ENCODE peak calls at places on chromosome 10, in six cellular contexts. One of them, this sample, is unnamed.

GRCh38 chr10:104328636-104328915 is 9.7 kb downstream of the ITPRIP start:
- DNase-seq in T1000: no peak
- DNase-seq in NCI-H1417: no peak
- DNase-seq in HEK293T: no peak
- DNase-seq in G401: no peak
- DNase-seq in non-pigmented ciliary epithelial cell: no peak
- DNase-seq in this sample: no peak

GRCh38 chr10:61284222-61284890 is 168.8 kb downstream of the TMEM26 start:
- DNase-seq in T1000: no peak
- DNase-seq in NCI-H1417: peak
- DNase-seq in HEK293T: peak
- DNase-seq in G401: peak
- DNase-seq in non-pigmented ciliary epithelial cell: peak
- DNase-seq in this sample: peak

GRCh38 chr10:43136995-43137700 is 1.1 kb upstream of the CSGALNACT2 start:
- DNase-seq in T1000: no peak
- DNase-seq in NCI-H1417: no peak
- DNase-seq in HEK293T: no peak
- DNase-seq in G401: no peak
- DNase-seq in non-pigmented ciliary epithelial cell: no peak
- DNase-seq in this sample: no peak

GRCh38 chr10:114987995-114988394 is 50.0 kb downstream of the TRUB1 start:
- DNase-seq in T1000: no peak
- DNase-seq in NCI-H1417: no peak
- DNase-seq in HEK293T: no peak
- DNase-seq in G401: no peak
- DNase-seq in non-pigmented ciliary epithelial cell: peak
- DNase-seq in this sample: no peak

GRCh38 chr10:22874189-22874854 is 53.5 kb upstream of the ARMC3 start:
- DNase-seq in T1000: no peak
- DNase-seq in NCI-H1417: peak
- DNase-seq in HEK293T: no peak
- DNase-seq in G401: no peak
- DNase-seq in non-pigmented ciliary epithelial cell: no peak
- DNase-seq in this sample: no peak

GRCh38 chr10:35340975-35341374 is 4.7 kb downstream of the CCNY start:
- DNase-seq in T1000: no peak
- DNase-seq in NCI-H1417: no peak
- DNase-seq in HEK293T: no peak
- DNase-seq in G401: no peak
- DNase-seq in non-pigmented ciliary epithelial cell: no peak
- DNase-seq in this sample: no peak

GRCh38 chr10:112140110-112140755 is 43.3 kb downstream of the GPAM start:
- DNase-seq in T1000: peak
- DNase-seq in NCI-H1417: peak
- DNase-seq in HEK293T: peak
- DNase-seq in G401: peak
- DNase-seq in non-pigmented ciliary epithelial cell: no peak
- DNase-seq in this sample: peak

GRCh38 chr10:47349516-47349915 is 1.4 kb downstream of the RBP3 start:
- DNase-seq in T1000: no peak
- DNase-seq in NCI-H1417: no peak
- DNase-seq in HEK293T: no peak
- DNase-seq in G401: no peak
- DNase-seq in non-pigmented ciliary epithelial cell: no peak
- DNase-seq in this sample: no peak

GRCh38 chr10:77531441-77532001 is 106.1 kb downstream of the KCNMA1 start:
- DNase-seq in T1000: peak
- DNase-seq in NCI-H1417: peak
- DNase-seq in HEK293T: peak
- DNase-seq in G401: peak
- DNase-seq in non-pigmented ciliary epithelial cell: peak
- DNase-seq in this sample: peak

GRCh38 chr10:103724771-103725170 is 130.6 kb downstream of the SH3PXD2A start:
- DNase-seq in T1000: no peak
- DNase-seq in NCI-H1417: no peak
- DNase-seq in HEK293T: no peak
- DNase-seq in G401: no peak
- DNase-seq in non-pigmented ciliary epithelial cell: no peak
- DNase-seq in this sample: no peak

GRCh38 chr10:64594072-64594471 is 1072.9 kb downstream of the REEP3 start:
- DNase-seq in T1000: no peak
- DNase-seq in NCI-H1417: no peak
- DNase-seq in HEK293T: no peak
- DNase-seq in G401: no peak
- DNase-seq in non-pigmented ciliary epithelial cell: no peak
- DNase-seq in this sample: no peak

GRCh38 chr10:55370021-55370420 is 569.0 kb upstream of the PCDH15 start:
- DNase-seq in T1000: no peak
- DNase-seq in NCI-H1417: no peak
- DNase-seq in HEK293T: peak
- DNase-seq in G401: no peak
- DNase-seq in non-pigmented ciliary epithelial cell: peak
- DNase-seq in this sample: no peak